ENCODE peak calls at places on chromosome 20, in seven cellular contexts. One of them, this sample, is unnamed.

GRCh38 chr20:4546342-4546741 is 175.4 kb upstream of the PRND start:
- DNase-seq in suprapubic skin: no peak
- DNase-seq in WERI-Rb-1: no peak
- DNase-seq in MM.1S: no peak
- DNase-seq in AG09309: no peak
- DNase-seq in A549: no peak
- DNase-seq in right lobe of liver: no peak
- DNase-seq in this sample: no peak

GRCh38 chr20:1332749-1333300 is 3.9 kb upstream of the SDCBP2 start:
- DNase-seq in suprapubic skin: no peak
- DNase-seq in WERI-Rb-1: no peak
- DNase-seq in right lobe of liver: no peak
- DNase-seq in AG09309: no peak
- DNase-seq in A549: no peak
- DNase-seq in MM.1S: no peak
- DNase-seq in this sample: no peak

GRCh38 chr20:38729767-38730166 is 5.5 kb downstream of the SLC32A1 start:
- DNase-seq in right lobe of liver: no peak
- DNase-seq in MM.1S: no peak
- DNase-seq in suprapubic skin: no peak
- DNase-seq in WERI-Rb-1: no peak
- DNase-seq in AG09309: no peak
- DNase-seq in A549: no peak
- DNase-seq in this sample: no peak

GRCh38 chr20:4018015-4018748 is 2.8 kb upstream of the RNF24 start:
- DNase-seq in AG09309: no peak
- DNase-seq in right lobe of liver: no peak
- DNase-seq in A549: no peak
- DNase-seq in suprapubic skin: no peak
- DNase-seq in MM.1S: no peak
- DNase-seq in WERI-Rb-1: no peak
- DNase-seq in this sample: no peak

GRCh38 chr20:52004720-52005119 is 186.9 kb downstream of the ZFP64 start:
- DNase-seq in MM.1S: no peak
- DNase-seq in A549: no peak
- DNase-seq in AG09309: peak; percentile 71
- DNase-seq in WERI-Rb-1: no peak
- DNase-seq in suprapubic skin: no peak
- DNase-seq in right lobe of liver: no peak
- DNase-seq in this sample: no peak

GRCh38 chr20:34102342-34102741 is 9.7 kb downstream of the EIF2S2 start:
- DNase-seq in AG09309: no peak
- DNase-seq in A549: no peak
- DNase-seq in suprapubic skin: no peak
- DNase-seq in WERI-Rb-1: no peak
- DNase-seq in MM.1S: no peak
- DNase-seq in right lobe of liver: no peak
- DNase-seq in this sample: no peak

GRCh38 chr20:48821261-48821910 is 6.4 kb downstream of the PREX1 start:
- DNase-seq in AG09309: no peak
- DNase-seq in A549: no peak
- DNase-seq in right lobe of liver: no peak
- DNase-seq in suprapubic skin: no peak
- DNase-seq in WERI-Rb-1: no peak
- DNase-seq in MM.1S: no peak
- DNase-seq in this sample: no peak

GRCh38 chr20:51424270-51425041 is 118.1 kb downstream of the NFATC2 start:
- DNase-seq in AG09309: no peak
- DNase-seq in right lobe of liver: no peak
- DNase-seq in MM.1S: no peak
- DNase-seq in A549: no peak
- DNase-seq in suprapubic skin: no peak
- DNase-seq in WERI-Rb-1: no peak
- DNase-seq in this sample: no peak

GRCh38 chr20:36133821-36134220 is 20.7 kb upstream of the EPB41L1 start:
- DNase-seq in suprapubic skin: no peak
- DNase-seq in AG09309: no peak
- DNase-seq in right lobe of liver: no peak
- DNase-seq in MM.1S: no peak
- DNase-seq in WERI-Rb-1: no peak
- DNase-seq in A549: no peak
- DNase-seq in this sample: no peak

GRCh38 chr20:51402201-51402600 is 140.3 kb downstream of the NFATC2 start:
- DNase-seq in MM.1S: peak; percentile 76
- DNase-seq in suprapubic skin: no peak
- DNase-seq in AG09309: no peak
- DNase-seq in right lobe of liver: no peak
- DNase-seq in WERI-Rb-1: no peak
- DNase-seq in A549: no peak
- DNase-seq in this sample: peak; percentile 61

GRCh38 chr20:53917145-53918009 is 153.0 kb downstream of the BCAS1 start:
- DNase-seq in AG09309: no peak
- DNase-seq in right lobe of liver: peak; percentile 43
- DNase-seq in suprapubic skin: peak; percentile 89
- DNase-seq in WERI-Rb-1: no peak
- DNase-seq in MM.1S: no peak
- DNase-seq in A549: no peak
- DNase-seq in this sample: no peak

GRCh38 chr20:54250691-54251090 is 42.8 kb downstream of the PFDN4 start:
- DNase-seq in MM.1S: no peak
- DNase-seq in suprapubic skin: no peak
- DNase-seq in A549: no peak
- DNase-seq in WERI-Rb-1: no peak
- DNase-seq in right lobe of liver: no peak
- DNase-seq in AG09309: no peak
- DNase-seq in this sample: no peak

GRCh38 chr20:6811262-6811661 is 43.8 kb downstream of the BMP2 start:
- DNase-seq in suprapubic skin: no peak
- DNase-seq in right lobe of liver: no peak
- DNase-seq in MM.1S: no peak
- DNase-seq in WERI-Rb-1: no peak
- DNase-seq in AG09309: no peak
- DNase-seq in A549: no peak
- DNase-seq in this sample: no peak

GRCh38 chr20:10540636-10541493 is 105.8 kb downstream of the SLX4IP start:
- DNase-seq in AG09309: peak; percentile 50
- DNase-seq in WERI-Rb-1: no peak
- DNase-seq in A549: peak; percentile 86
- DNase-seq in suprapubic skin: no peak
- DNase-seq in right lobe of liver: no peak
- DNase-seq in MM.1S: no peak
- DNase-seq in this sample: peak; percentile 63

GRCh38 chr20:24658920-24659660 is 189.7 kb downstream of the SYNDIG1 start:
- DNase-seq in WERI-Rb-1: no peak
- DNase-seq in AG09309: no peak
- DNase-seq in suprapubic skin: no peak
- DNase-seq in A549: no peak
- DNase-seq in MM.1S: no peak
- DNase-seq in right lobe of liver: no peak
- DNase-seq in this sample: no peak

GRCh38 chr20:24654425-24654824 is 185.0 kb downstream of the SYNDIG1 start:
- DNase-seq in WERI-Rb-1: no peak
- DNase-seq in A549: no peak
- DNase-seq in AG09309: no peak
- DNase-seq in suprapubic skin: no peak
- DNase-seq in MM.1S: no peak
- DNase-seq in right lobe of liver: no peak
- DNase-seq in this sample: no peak

GRCh38 chr20:24657878-24658620 is 188.6 kb downstream of the SYNDIG1 start:
- DNase-seq in suprapubic skin: no peak
- DNase-seq in AG09309: no peak
- DNase-seq in A549: no peak
- DNase-seq in WERI-Rb-1: no peak
- DNase-seq in MM.1S: no peak
- DNase-seq in right lobe of liver: no peak
- DNase-seq in this sample: peak; percentile 73

GRCh38 chr20:24656391-24656790 is 187.0 kb downstream of the SYNDIG1 start:
- DNase-seq in suprapubic skin: no peak
- DNase-seq in A549: no peak
- DNase-seq in AG09309: no peak
- DNase-seq in right lobe of liver: no peak
- DNase-seq in MM.1S: no peak
- DNase-seq in WERI-Rb-1: no peak
- DNase-seq in this sample: no peak

GRCh38 chr20:24657211-24657610 is 187.8 kb downstream of the SYNDIG1 start:
- DNase-seq in suprapubic skin: no peak
- DNase-seq in MM.1S: no peak
- DNase-seq in A549: peak; percentile 39
- DNase-seq in right lobe of liver: no peak
- DNase-seq in AG09309: no peak
- DNase-seq in WERI-Rb-1: no peak
- DNase-seq in this sample: peak; percentile 57
- TF ChIP-seq CTCF in suprapubic skin: no peak
- TF ChIP-seq CTCF in MM.1S: no peak
- TF ChIP-seq CTCF in A549: no peak
- TF ChIP-seq CTCF in right lobe of liver: no peak
- TF ChIP-seq CTCF in AG09309: no peak
- TF ChIP-seq CTCF in WERI-Rb-1: no peak
- TF ChIP-seq CTCF in this sample: peak; percentile 45

GRCh38 chr20:18138639-18139583 is 1.2 kb downstream of the KAT14 start:
- DNase-seq in right lobe of liver: no peak
- DNase-seq in A549: no peak
- DNase-seq in MM.1S: no peak
- DNase-seq in AG09309: no peak
- DNase-seq in WERI-Rb-1: no peak
- DNase-seq in suprapubic skin: no peak
- DNase-seq in this sample: no peak
- H3K4me3 ChIP-seq in right lobe of liver: peak overlapping the region; percentile 95
- H3K4me3 ChIP-seq in A549: peak overlapping the region; percentile 72
- H3K4me3 ChIP-seq in MM.1S: peak overlapping the region; percentile 89
- H3K4me3 ChIP-seq in AG09309: peak overlapping the region; percentile 89
- H3K4me3 ChIP-seq in WERI-Rb-1: peak overlapping the region; percentile 84
- H3K4me3 ChIP-seq in suprapubic skin: peak overlapping the region; percentile 85
- H3K4me3 ChIP-seq in this sample: peak overlapping the region; percentile 84

GRCh38 chr20:40811660-40812414 is 122.8 kb upstream of the MAFB start:
- DNase-seq in AG09309: no peak
- DNase-seq in WERI-Rb-1: no peak
- DNase-seq in right lobe of liver: no peak
- DNase-seq in MM.1S: no peak
- DNase-seq in A549: no peak
- DNase-seq in suprapubic skin: no peak
- DNase-seq in this sample: no peak
- TF ChIP-seq CTCF in AG09309: no peak
- TF ChIP-seq CTCF in WERI-Rb-1: no peak
- TF ChIP-seq CTCF in right lobe of liver: no peak
- TF ChIP-seq CTCF in MM.1S: no peak
- TF ChIP-seq CTCF in A549: no peak
- TF ChIP-seq CTCF in suprapubic skin: no peak
- TF ChIP-seq CTCF in this sample: no peak

GRCh38 chr20:31485450-31486339 is 10.6 kb downstream of the REM1 start:
- DNase-seq in AG09309: no peak
- DNase-seq in right lobe of liver: peak; percentile 63
- DNase-seq in WERI-Rb-1: no peak
- DNase-seq in MM.1S: no peak
- DNase-seq in suprapubic skin: peak; percentile 74
- DNase-seq in A549: no peak
- DNase-seq in this sample: no peak
- H3K4me3 ChIP-seq in AG09309: no peak overlapping the region
- H3K4me3 ChIP-seq in right lobe of liver: no peak overlapping the region
- H3K4me3 ChIP-seq in WERI-Rb-1: no peak overlapping the region
- H3K4me3 ChIP-seq in MM.1S: no peak overlapping the region
- H3K4me3 ChIP-seq in suprapubic skin: peak overlapping the region; percentile 13
- H3K4me3 ChIP-seq in A549: no peak overlapping the region
- H3K4me3 ChIP-seq in this sample: no peak overlapping the region

GRCh38 chr20:46434597-46434996 is 28.2 kb upstream of the ELMO2 start:
- DNase-seq in AG09309: no peak
- DNase-seq in WERI-Rb-1: no peak
- DNase-seq in MM.1S: no peak
- DNase-seq in right lobe of liver: no peak
- DNase-seq in suprapubic skin: no peak
- DNase-seq in A549: no peak
- DNase-seq in this sample: no peak

GRCh38 chr20:46439837-46440236 is 33.4 kb upstream of the ELMO2 start:
- DNase-seq in AG09309: no peak
- DNase-seq in A549: no peak
- DNase-seq in suprapubic skin: no peak
- DNase-seq in right lobe of liver: no peak
- DNase-seq in MM.1S: no peak
- DNase-seq in WERI-Rb-1: no peak
- DNase-seq in this sample: no peak

GRCh38 chr20:46433051-46433450 is 26.6 kb upstream of the ELMO2 start:
- DNase-seq in WERI-Rb-1: no peak
- DNase-seq in suprapubic skin: no peak
- DNase-seq in A549: no peak
- DNase-seq in right lobe of liver: no peak
- DNase-seq in AG09309: no peak
- DNase-seq in MM.1S: no peak
- DNase-seq in this sample: no peak

GRCh38 chr20:46435146-46435545 is 28.7 kb upstream of the ELMO2 start:
- DNase-seq in right lobe of liver: no peak
- DNase-seq in WERI-Rb-1: no peak
- DNase-seq in AG09309: no peak
- DNase-seq in MM.1S: no peak
- DNase-seq in suprapubic skin: no peak
- DNase-seq in A549: no peak
- DNase-seq in this sample: no peak

GRCh38 chr20:46438156-46438750 is 31.8 kb upstream of the ELMO2 start:
- DNase-seq in WERI-Rb-1: peak; percentile 46
- DNase-seq in suprapubic skin: no peak
- DNase-seq in right lobe of liver: no peak
- DNase-seq in A549: peak; percentile 50
- DNase-seq in MM.1S: peak; percentile 26
- DNase-seq in AG09309: no peak
- DNase-seq in this sample: peak; percentile 4
- TF ChIP-seq CTCF in WERI-Rb-1: peak; percentile 68
- TF ChIP-seq CTCF in suprapubic skin: no peak
- TF ChIP-seq CTCF in right lobe of liver: peak; percentile 36
- TF ChIP-seq CTCF in A549: peak; percentile 49
- TF ChIP-seq CTCF in MM.1S: peak; percentile 29
- TF ChIP-seq CTCF in AG09309: peak; percentile 50
- TF ChIP-seq CTCF in this sample: peak; percentile 32

DNA sequence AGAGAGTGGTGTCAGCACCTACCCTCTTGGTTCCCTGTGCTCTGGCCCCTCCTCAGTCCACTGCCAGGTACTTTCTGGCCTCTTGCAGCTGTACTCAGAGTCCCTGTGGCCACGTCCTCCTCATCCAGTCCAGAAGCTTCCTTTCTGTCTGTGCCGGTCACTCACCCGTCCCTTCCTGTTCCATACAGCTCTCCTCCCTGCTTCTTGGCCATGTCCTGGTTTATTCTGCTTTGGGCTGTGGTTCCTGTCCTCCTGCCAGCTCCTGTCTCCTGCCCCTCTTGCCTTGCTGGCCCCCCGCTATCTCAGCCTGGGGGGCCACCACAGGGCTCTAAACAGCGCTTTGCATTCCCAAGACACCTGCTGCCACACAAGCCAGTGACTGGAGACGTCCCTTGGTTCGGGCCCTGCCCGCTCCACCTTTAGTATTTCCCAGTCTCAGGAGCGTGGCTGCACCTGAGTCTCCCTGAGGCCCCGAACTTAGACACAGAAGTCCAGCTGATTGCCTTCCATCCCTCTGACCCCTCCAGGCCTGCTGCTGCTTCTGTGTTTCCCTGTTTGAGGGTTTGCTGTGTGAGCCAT is 15.5 kb upstream of the RBM38 start:
- DNase-seq in suprapubic skin: no peak
- DNase-seq in right lobe of liver: no peak
- DNase-seq in A549: no peak
- DNase-seq in AG09309: no peak
- DNase-seq in WERI-Rb-1: no peak
- DNase-seq in MM.1S: no peak
- DNase-seq in this sample: no peak
- H3K4me3 ChIP-seq in suprapubic skin: no peak overlapping the region
- H3K4me3 ChIP-seq in right lobe of liver: no peak overlapping the region
- H3K4me3 ChIP-seq in A549: no peak overlapping the region
- H3K4me3 ChIP-seq in AG09309: no peak overlapping the region
- H3K4me3 ChIP-seq in WERI-Rb-1: no peak overlapping the region
- H3K4me3 ChIP-seq in MM.1S: no peak overlapping the region
- H3K4me3 ChIP-seq in this sample: no peak overlapping the region